ENCODE peak calls at places on chromosomes 11 and 22, in ten cellular contexts. I is colonic mucosa, N is HFF-Myc, U is epithelial cell of proximal tubule, O is cardiac muscle cell, G is MCF 10A, M is left ventricle myocardium inferior, K is H1, J is WTC11, Q is fibroblast of pulmonary artery. F is an unnamed sample.

GRCh38 chr11:34405079-34405858 is 33.5 kb upstream of the CAT start:
- DNase-seq in N (no peak), O (peak), Q (no peak), U (no peak), J (no peak), K (no peak), G (peak), M (no peak), I (no peak), F (no peak)

GRCh38 chr11:76839326-76839725 is 21.4 kb upstream of the ACER3 start:
- DNase-seq in O (no peak), Q (no peak), J (no peak), G (no peak), N (no peak), U (no peak), K (no peak), I (peak), M (no peak), F (no peak)

GRCh38 chr11:114308689-114309089 is 12.5 kb downstream of the NNMT start:
- DNase-seq in G (peak), O (peak), N (no peak), M (no peak), U (no peak), I (no peak), K (no peak), Q (peak), J (no peak), F (no peak)

GRCh38 chr22:47810505-47811500 is 1048.4 kb downstream of the TBC1D22A start:
- DNase-seq in I (no peak), G (no peak), N (no peak), M (no peak), O (no peak), Q (no peak), J (no peak), U (no peak), K (no peak), F (no peak)

GRCh38 chr11:85898456-85898855 is 43.3 kb downstream of the CCDC83 start:
- DNase-seq in Q (no peak), O (peak), J (no peak), K (no peak), I (no peak), M (no peak), U (no peak), G (peak), N (no peak), F (no peak)

GRCh38 chr11:70397983-70398833 is at the start of gene CTTN:
- DNase-seq in I (peak), N (peak), O (peak), M (peak), J (peak), Q (peak), U (peak), G (peak), K (peak), F (peak)

GRCh38 chr22:46953968-46954755 is 191.7 kb downstream of the TBC1D22A start:
- DNase-seq in G (no peak), N (no peak), I (no peak), K (no peak), U (no peak), O (peak), M (no peak), Q (no peak), J (no peak), F (no peak)

GRCh38 chr22:26610072-26610958 is 7.5 kb downstream of the CRYBB1 start:
- DNase-seq in J (no peak), K (no peak), N (peak), O (peak), G (peak), I (peak), M (peak), U (no peak), Q (peak), F (no peak)

GRCh38 chr11:73003083-73003482 is 139.0 kb downstream of the FCHSD2 start:
- DNase-seq in Q (no peak), M (no peak), J (no peak), N (no peak), O (no peak), U (no peak), K (no peak), I (no peak), G (no peak), F (no peak)

GRCh38 chr11:132125855-132126841 is 755.7 kb downstream of the NTM start:
- DNase-seq in M (no peak), O (peak), I (no peak), N (no peak), G (no peak), J (no peak), U (no peak), Q (peak), K (peak), F (no peak)

GRCh38 chr11:14052198-14052597 is 89.7 kb downstream of the SPON1 start:
- DNase-seq in J (no peak), O (no peak), N (no peak), G (no peak), Q (no peak), M (no peak), U (no peak), I (no peak), K (no peak), F (no peak)

GRCh38 chr11:126282742-126283591 is at the start of gene TIRAP:
- DNase-seq in K (peak), N (no peak), I (peak), Q (peak), M (peak), J (peak), U (no peak), O (peak), G (peak), F (peak)

GRCh38 chr22:39463277-39463676 is 6.5 kb downstream of the MGAT3 start:
- DNase-seq in U (no peak), G (no peak), I (no peak), M (no peak), J (no peak), N (no peak), K (no peak), O (no peak), Q (no peak), F (no peak)

GRCh38 chr11:1564535-1565172 is 7.4 kb downstream of the DUSP8 start:
- DNase-seq in M (peak), N (peak), Q (peak), I (peak), U (no peak), G (peak), J (peak), O (peak), K (peak), F (peak)

GRCh38 chr22:26650722-26651421 is 6.5 kb upstream of the MIAT start:
- DNase-seq in Q (no peak), M (no peak), N (no peak), K (no peak), U (no peak), O (no peak), G (no peak), I (no peak), J (no peak), F (no peak)

GRCh38 chr11:804599-804964 is 449 bp downstream of the PIDD1 start:
- DNase-seq in K (no peak), I (no peak), J (no peak), N (no peak), G (no peak), O (no peak), M (no peak), Q (no peak), U (no peak), F (no peak)

GRCh38 chr11:126465573-126466287 is 110.2 kb downstream of the ST3GAL4 start:
- DNase-seq in J (no peak), K (no peak), I (no peak), U (no peak), N (no peak), O (no peak), G (no peak), M (no peak), Q (no peak), F (no peak)

GRCh38 chr11:36340909-36341308 is 44.8 kb downstream of the PRR5L start:
- DNase-seq in G (no peak), N (no peak), U (no peak), K (no peak), M (no peak), O (no peak), Q (no peak), J (no peak), I (no peak), F (no peak)

GRCh38 chr11:91081440-91082088 is 858.7 kb upstream of the CHORDC1 start:
- DNase-seq in U (no peak), Q (peak), O (peak), I (no peak), K (no peak), J (no peak), N (no peak), G (peak), M (peak), F (no peak)

GRCh38 chr11:132032555-132032954 is 662.1 kb downstream of the NTM start:
- DNase-seq in Q (peak), I (no peak), M (no peak), N (no peak), J (no peak), G (no peak), U (no peak), O (peak), K (no peak), F (no peak)

GRCh38 chr11:134949121-134949591 is 537.1 kb upstream of the B3GAT1 start:
- DNase-seq in N (peak), I (no peak), G (peak), M (no peak), K (no peak), U (peak), O (peak), Q (peak), J (no peak), F (no peak)

GRCh38 chr22:44309137-44309536 is 3.6 kb downstream of the SHISAL1 start:
- DNase-seq in O (peak), J (no peak), U (peak), Q (peak), N (peak), I (peak), K (no peak), M (no peak), G (peak), F (peak)

GRCh38 chr22:49159711-49160110 is 668.0 kb downstream of the BRD1 start:
- DNase-seq in G (no peak), N (no peak), O (no peak), I (no peak), J (no peak), Q (no peak), K (no peak), U (no peak), M (no peak), F (no peak)

GRCh38 chr11:2927851-2928604 is 1.2 kb downstream of the PHLDA2 start:
- DNase-seq in Q (peak), U (no peak), G (peak), O (peak), J (no peak), N (no peak), M (peak), K (no peak), I (peak), F (no peak)

GRCh38 chr11:61971177-61972111 is 4.0 kb upstream of the FTH1 start:
- DNase-seq in K (peak), O (peak), I (peak), G (peak), J (peak), Q (peak), N (peak), U (peak), M (peak), F (peak)

GRCh38 chr22:21698430-21699329 is 32.9 kb downstream of the PPIL2 start:
- DNase-seq in N (peak), J (peak), U (no peak), K (no peak), I (no peak), O (peak), G (no peak), Q (peak), M (peak), F (no peak)

GRCh38 chr22:27185903-27186302 is 528.5 kb downstream of the MIAT start:
- DNase-seq in K (no peak), I (no peak), O (no peak), Q (no peak), M (no peak), U (no peak), G (no peak), J (no peak), N (no peak), F (no peak)

GRCh38 chr11:57763568-57763967 is 2.0 kb downstream of the CTNND1 start:
- DNase-seq in G (peak), M (no peak), N (no peak), I (peak), Q (peak), K (no peak), J (no peak), O (peak), U (no peak), F (no peak)

GRCh38 chr22:25488244-25489020 is 76.0 kb upstream of the GRK3 start:
- DNase-seq in M (peak), I (peak), K (no peak), O (peak), N (no peak), U (peak), Q (peak), J (no peak), G (peak), F (no peak)

DNA sequence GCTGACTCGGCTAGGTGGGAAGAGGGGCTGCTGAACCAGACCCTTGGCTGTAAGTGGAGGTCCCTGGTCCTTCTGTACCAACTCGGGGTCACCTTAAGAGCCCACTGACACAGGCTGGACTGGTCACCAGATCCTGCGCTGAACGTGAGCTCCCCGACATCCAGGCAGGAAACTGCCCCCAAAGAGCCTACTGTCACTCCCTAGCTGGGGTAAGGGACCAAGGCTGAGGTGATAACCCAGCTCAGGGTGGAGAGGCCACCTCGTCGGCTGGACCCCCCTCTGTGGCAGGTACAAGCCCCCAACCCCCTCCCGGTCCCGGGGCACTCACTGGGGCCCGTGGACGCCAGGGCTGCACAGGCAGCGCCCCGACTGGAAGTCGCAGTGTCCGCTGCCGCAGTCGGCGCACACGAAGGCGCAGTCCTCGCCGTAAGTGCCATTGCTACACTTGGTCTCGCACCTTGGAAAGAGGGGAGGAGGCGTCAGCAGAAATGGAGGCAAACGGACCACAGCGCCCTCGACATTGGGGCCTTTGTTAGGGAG is 7.5 kb downstream of the SCARF2 start:
- DNase-seq in N (no peak), I (no peak), G (no peak), M (no peak), U (no peak), K (no peak), Q (no peak), O (no peak), J (no peak), F (peak)
- TF ChIP-seq CTCF in N (no peak), I (no peak), G (no peak), M (no peak), U (no peak), K (no peak), Q (no peak), O (no peak), J (no peak), F (no peak)

GRCh38 chr22:31139066-31139465 is 1.2 kb downstream of the PLA2G3 start:
- DNase-seq in G (no peak), K (no peak), N (no peak), O (no peak), J (no peak), M (no peak), U (no peak), I (no peak), Q (no peak), F (no peak)

GRCh38 chr22:31140746-31141145 is 438 bp upstream of the PLA2G3 start:
- DNase-seq in M (no peak), G (peak), N (no peak), U (no peak), O (no peak), J (no peak), K (no peak), I (no peak), Q (no peak), F (no peak)

GRCh38 chr22:31141551-31141950 is 1.2 kb upstream of the PLA2G3 start:
- DNase-seq in O (no peak), U (no peak), J (no peak), I (no peak), N (no peak), Q (no peak), G (no peak), M (no peak), K (no peak), F (no peak)

GRCh38 chr22:31138126-31138525 is 2.2 kb downstream of the PLA2G3 start:
- DNase-seq in K (no peak), I (no peak), M (no peak), N (no peak), O (no peak), J (no peak), U (no peak), Q (no peak), G (no peak), F (no peak)

GRCh38 chr22:31139866-31140716 is at the start of gene PLA2G3:
- DNase-seq in Q (peak), U (no peak), J (peak), O (peak), K (peak), G (peak), I (peak), M (no peak), N (peak), F (no peak)
- TF ChIP-seq CTCF in Q (no peak), U (no peak), J (no peak), O (peak), K (peak), G (no peak), I (no peak), M (no peak), N (no peak), F (no peak)

DNA sequence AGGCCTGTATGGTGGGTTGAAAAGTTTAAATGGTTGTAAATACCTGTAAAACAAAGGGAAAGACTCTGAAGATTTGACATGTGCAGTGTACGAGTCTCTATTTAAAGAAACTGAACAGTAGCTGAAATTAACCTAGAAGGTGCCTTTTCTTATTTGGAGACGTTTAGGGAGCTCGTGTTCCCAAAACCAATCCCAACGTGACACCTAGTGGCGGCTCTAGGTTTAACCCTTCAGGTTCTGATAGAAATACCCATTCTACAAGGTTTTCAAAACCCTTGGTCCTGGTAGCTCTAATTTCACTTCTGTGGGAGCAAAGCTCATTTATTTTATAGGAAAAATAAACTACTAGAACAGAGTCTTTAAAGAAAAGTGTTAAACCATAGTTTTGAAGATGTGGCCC is 258.3 kb downstream of the LRRC4C start:
- DNase-seq in U (no peak), Q (peak), M (no peak), N (peak), K (peak), I (no peak), J (peak), O (peak), G (peak), F (no peak)
- TF ChIP-seq CTCF in U (peak), Q (peak), M (peak), N (peak), K (peak), I (no peak), J (peak), O (peak), G (peak), F (peak)

GRCh38 chr11:19199037-19199436 is 2.7 kb downstream of the CSRP3 start:
- DNase-seq in K (no peak), Q (no peak), N (no peak), O (no peak), J (no peak), U (no peak), M (no peak), G (no peak), I (no peak), F (no peak)

GRCh38 chr11:19201737-19202605 is at the start of gene CSRP3:
- DNase-seq in U (no peak), N (no peak), O (no peak), I (no peak), G (no peak), M (peak), K (no peak), J (no peak), Q (no peak), F (no peak)

GRCh38 chr11:19196458-19196857 is 5.3 kb downstream of the CSRP3 start:
- DNase-seq in G (peak), N (no peak), J (no peak), O (no peak), M (no peak), K (no peak), Q (no peak), I (no peak), U (no peak), F (no peak)

GRCh38 chr11:19200410-19201201 is 1.2 kb downstream of the CSRP3 start:
- DNase-seq in U (peak), G (peak), K (no peak), M (no peak), I (peak), J (no peak), O (peak), Q (peak), N (peak), F (no peak)

GRCh38 chr11:19199766-19200165 is 2.0 kb downstream of the CSRP3 start:
- DNase-seq in N (no peak), G (no peak), U (no peak), O (peak), Q (peak), J (no peak), M (no peak), I (no peak), K (no peak), F (no peak)
- TF ChIP-seq CTCF in N (no peak), G (no peak), U (no peak), O (no peak), Q (no peak), J (no peak), M (no peak), I (no peak), K (no peak), F (no peak)

F was measured in D721Med.